ENCODE peak calls at places on chromosomes 16 and 17, in ten cellular contexts. One of them, this sample, is unnamed.

GRCh38 chr16:19809693-19810092 is 75.0 kb downstream of the GPRC5B start:
- DNase-seq in sigmoid colon: peak; percentile 47
- DNase-seq in thyroid gland: no peak
- DNase-seq in gastrocnemius medialis: peak; percentile 50
- DNase-seq in esophagus squamous epithelium: no peak
- DNase-seq in tibial nerve: no peak
- DNase-seq in prostate gland: no peak
- DNase-seq in heart left ventricle: no peak
- DNase-seq in esophagus muscularis mucosa: no peak
- DNase-seq in A549: no peak
- DNase-seq in this sample: no peak

GRCh38 chr17:14498812-14499211 is 197.9 kb downstream of the HS3ST3B1 start:
- DNase-seq in sigmoid colon: no peak
- DNase-seq in thyroid gland: no peak
- DNase-seq in gastrocnemius medialis: no peak
- DNase-seq in esophagus squamous epithelium: no peak
- DNase-seq in tibial nerve: no peak
- DNase-seq in prostate gland: no peak
- DNase-seq in heart left ventricle: no peak
- DNase-seq in esophagus muscularis mucosa: no peak
- DNase-seq in A549: no peak
- DNase-seq in this sample: no peak

GRCh38 chr16:1825864-1826690 is 548 bp downstream of the HAGH start:
- DNase-seq in sigmoid colon: no peak
- DNase-seq in thyroid gland: peak; percentile 57
- DNase-seq in gastrocnemius medialis: peak; percentile 20
- DNase-seq in esophagus squamous epithelium: no peak
- DNase-seq in tibial nerve: no peak
- DNase-seq in prostate gland: no peak
- DNase-seq in heart left ventricle: peak; percentile 63
- DNase-seq in esophagus muscularis mucosa: peak; percentile 94
- DNase-seq in A549: no peak
- DNase-seq in this sample: no peak

GRCh38 chr17:82791532-82791931 is 39.7 kb downstream of the TBCD start:
- DNase-seq in sigmoid colon: no peak
- DNase-seq in thyroid gland: no peak
- DNase-seq in gastrocnemius medialis: no peak
- DNase-seq in esophagus squamous epithelium: no peak
- DNase-seq in tibial nerve: no peak
- DNase-seq in prostate gland: no peak
- DNase-seq in heart left ventricle: no peak
- DNase-seq in esophagus muscularis mucosa: no peak
- DNase-seq in A549: no peak
- DNase-seq in this sample: no peak

GRCh38 chr17:72121164-72122001 is 563 bp downstream of the SOX9 start:
- DNase-seq in sigmoid colon: peak; percentile 72
- DNase-seq in thyroid gland: peak; percentile 70
- DNase-seq in gastrocnemius medialis: peak; percentile 8
- DNase-seq in esophagus squamous epithelium: no peak
- DNase-seq in tibial nerve: no peak
- DNase-seq in prostate gland: no peak
- DNase-seq in heart left ventricle: peak; percentile 66
- DNase-seq in esophagus muscularis mucosa: no peak
- DNase-seq in A549: peak; percentile 64
- DNase-seq in this sample: no peak

GRCh38 chr16:89123001-89123830 is 29.6 kb downstream of the ACSF3 start:
- DNase-seq in sigmoid colon: no peak
- DNase-seq in thyroid gland: no peak
- DNase-seq in gastrocnemius medialis: no peak
- DNase-seq in esophagus squamous epithelium: no peak
- DNase-seq in tibial nerve: no peak
- DNase-seq in prostate gland: no peak
- DNase-seq in heart left ventricle: peak; percentile 35
- DNase-seq in esophagus muscularis mucosa: no peak
- DNase-seq in A549: no peak
- DNase-seq in this sample: no peak

GRCh38 chr17:19567216-19568015 is 33.8 kb downstream of the SLC47A1 start:
- DNase-seq in sigmoid colon: no peak
- DNase-seq in thyroid gland: no peak
- DNase-seq in gastrocnemius medialis: no peak
- DNase-seq in esophagus squamous epithelium: no peak
- DNase-seq in tibial nerve: no peak
- DNase-seq in prostate gland: no peak
- DNase-seq in heart left ventricle: no peak
- DNase-seq in esophagus muscularis mucosa: no peak
- DNase-seq in A549: no peak
- DNase-seq in this sample: no peak

GRCh38 chr17:17347234-17347955 is 44.2 kb downstream of the NT5M start:
- DNase-seq in sigmoid colon: no peak
- DNase-seq in thyroid gland: no peak
- DNase-seq in gastrocnemius medialis: no peak
- DNase-seq in esophagus squamous epithelium: no peak
- DNase-seq in tibial nerve: no peak
- DNase-seq in prostate gland: no peak
- DNase-seq in heart left ventricle: peak; percentile 49
- DNase-seq in esophagus muscularis mucosa: no peak
- DNase-seq in A549: no peak
- DNase-seq in this sample: no peak

GRCh38 chr16:81429045-81429521 is 15.5 kb upstream of the CMIP start:
- DNase-seq in sigmoid colon: no peak
- DNase-seq in thyroid gland: peak; percentile 57
- DNase-seq in gastrocnemius medialis: no peak
- DNase-seq in esophagus squamous epithelium: no peak
- DNase-seq in tibial nerve: no peak
- DNase-seq in prostate gland: no peak
- DNase-seq in heart left ventricle: peak; percentile 58
- DNase-seq in esophagus muscularis mucosa: no peak
- DNase-seq in A549: peak; percentile 72
- DNase-seq in this sample: no peak

GRCh38 chr17:82483204-82483660 is 24.7 kb downstream of the NARF start:
- DNase-seq in sigmoid colon: no peak
- DNase-seq in thyroid gland: no peak
- DNase-seq in gastrocnemius medialis: no peak
- DNase-seq in esophagus squamous epithelium: no peak
- DNase-seq in tibial nerve: no peak
- DNase-seq in prostate gland: no peak
- DNase-seq in heart left ventricle: no peak
- DNase-seq in esophagus muscularis mucosa: no peak
- DNase-seq in A549: no peak
- DNase-seq in this sample: no peak

GRCh38 chr16:11799509-11800384 is 2.7 kb upstream of the ZC3H7A start:
- DNase-seq in sigmoid colon: no peak
- DNase-seq in thyroid gland: no peak
- DNase-seq in gastrocnemius medialis: no peak
- DNase-seq in esophagus squamous epithelium: no peak
- DNase-seq in tibial nerve: no peak
- DNase-seq in prostate gland: no peak
- DNase-seq in heart left ventricle: no peak
- DNase-seq in esophagus muscularis mucosa: no peak
- DNase-seq in A549: no peak
- DNase-seq in this sample: no peak

GRCh38 chr16:7025616-7026190 is 306.9 kb upstream of the RBFOX1 start:
- DNase-seq in sigmoid colon: peak; percentile 68
- DNase-seq in thyroid gland: peak; percentile 90
- DNase-seq in gastrocnemius medialis: peak; percentile 5
- DNase-seq in esophagus squamous epithelium: no peak
- DNase-seq in tibial nerve: peak; percentile 20
- DNase-seq in prostate gland: peak; percentile 6
- DNase-seq in heart left ventricle: peak; percentile 74
- DNase-seq in esophagus muscularis mucosa: no peak
- DNase-seq in A549: peak; percentile 63
- DNase-seq in this sample: peak; percentile 65

GRCh38 chr17:41512789-41513547 is 5.7 kb downstream of the KRT15 start:
- DNase-seq in sigmoid colon: no peak
- DNase-seq in thyroid gland: no peak
- DNase-seq in gastrocnemius medialis: no peak
- DNase-seq in esophagus squamous epithelium: no peak
- DNase-seq in tibial nerve: no peak
- DNase-seq in prostate gland: no peak
- DNase-seq in heart left ventricle: no peak
- DNase-seq in esophagus muscularis mucosa: no peak
- DNase-seq in A549: no peak
- DNase-seq in this sample: no peak

GRCh38 chr17:45225051-45225700 is 3.5 kb downstream of the FMNL1 start:
- DNase-seq in sigmoid colon: no peak
- DNase-seq in thyroid gland: no peak
- DNase-seq in gastrocnemius medialis: no peak
- DNase-seq in esophagus squamous epithelium: no peak
- DNase-seq in tibial nerve: no peak
- DNase-seq in prostate gland: no peak
- DNase-seq in heart left ventricle: no peak
- DNase-seq in esophagus muscularis mucosa: no peak
- DNase-seq in A549: peak; percentile 20
- DNase-seq in this sample: no peak
- TF ChIP-seq POLR2A in sigmoid colon: no peak
- TF ChIP-seq POLR2A in thyroid gland: no peak
- TF ChIP-seq POLR2A in gastrocnemius medialis: no peak
- TF ChIP-seq POLR2A in esophagus squamous epithelium: no peak
- TF ChIP-seq POLR2A in tibial nerve: no peak
- TF ChIP-seq POLR2A in prostate gland: no peak
- TF ChIP-seq POLR2A in heart left ventricle: no peak
- TF ChIP-seq POLR2A in esophagus muscularis mucosa: no peak
- TF ChIP-seq POLR2A in A549: no peak
- TF ChIP-seq POLR2A in this sample: no peak

DNA sequence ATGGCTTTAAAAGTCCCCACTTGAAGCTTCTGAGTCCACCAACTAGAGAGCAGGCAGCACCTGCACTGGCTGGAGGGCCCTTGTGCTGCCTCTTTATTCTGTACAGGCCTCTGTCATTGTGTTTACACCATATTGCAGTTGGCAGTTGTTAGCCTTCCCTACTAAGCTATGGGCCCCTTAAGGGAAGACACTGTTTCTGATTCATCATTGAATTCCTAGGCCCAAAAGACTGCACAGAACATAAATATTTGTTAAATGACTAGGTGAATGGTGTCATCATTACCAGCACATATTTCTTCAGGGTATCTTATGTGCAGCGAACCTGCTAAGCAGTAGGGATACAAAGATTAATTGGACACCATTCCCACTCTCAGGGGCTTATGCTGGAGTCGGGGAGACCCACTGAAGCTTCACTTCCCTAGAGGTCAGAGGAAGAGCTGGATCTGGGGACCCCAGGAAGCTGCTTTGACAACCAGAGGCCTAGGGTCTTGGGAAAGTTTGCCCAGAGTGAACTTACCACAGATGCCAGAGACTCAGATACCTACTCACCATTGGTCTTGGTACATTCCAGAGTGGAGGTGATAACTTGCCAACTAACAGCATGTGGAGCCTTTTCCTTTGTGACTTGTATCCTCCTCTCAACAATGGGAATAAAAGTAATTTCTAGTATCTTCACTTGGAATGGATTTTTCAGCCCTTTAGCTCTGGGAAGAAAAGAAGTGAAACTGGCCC is 28.7 kb upstream of the DDX52 start:
- DNase-seq in sigmoid colon: no peak
- DNase-seq in thyroid gland: no peak
- DNase-seq in gastrocnemius medialis: no peak
- DNase-seq in esophagus squamous epithelium: no peak
- DNase-seq in tibial nerve: no peak
- DNase-seq in prostate gland: no peak
- DNase-seq in heart left ventricle: no peak
- DNase-seq in esophagus muscularis mucosa: no peak
- DNase-seq in A549: peak; percentile 77
- DNase-seq in this sample: no peak
- H3K27ac ChIP-seq in sigmoid colon: no peak overlapping the region
- H3K27ac ChIP-seq in thyroid gland: no peak overlapping the region
- H3K27ac ChIP-seq in gastrocnemius medialis: no peak overlapping the region
- H3K27ac ChIP-seq in esophagus squamous epithelium: no peak overlapping the region
- H3K27ac ChIP-seq in tibial nerve: no peak overlapping the region
- H3K27ac ChIP-seq in prostate gland: no peak overlapping the region
- H3K27ac ChIP-seq in heart left ventricle: no peak overlapping the region
- H3K27ac ChIP-seq in esophagus muscularis mucosa: no peak overlapping the region
- H3K27ac ChIP-seq in A549: peak overlapping the region; percentile 85
- H3K27ac ChIP-seq in this sample: no peak overlapping the region

GRCh38 chr16:87688876-87689815 is 76.6 kb downstream of the KLHDC4 start:
- DNase-seq in sigmoid colon: no peak
- DNase-seq in thyroid gland: no peak
- DNase-seq in gastrocnemius medialis: no peak
- DNase-seq in esophagus squamous epithelium: no peak
- DNase-seq in tibial nerve: no peak
- DNase-seq in prostate gland: no peak
- DNase-seq in heart left ventricle: no peak
- DNase-seq in esophagus muscularis mucosa: no peak
- DNase-seq in A549: no peak
- DNase-seq in this sample: no peak
- TF ChIP-seq POLR2A in sigmoid colon: no peak
- TF ChIP-seq POLR2A in thyroid gland: no peak
- TF ChIP-seq POLR2A in gastrocnemius medialis: no peak
- TF ChIP-seq POLR2A in esophagus squamous epithelium: no peak
- TF ChIP-seq POLR2A in tibial nerve: no peak
- TF ChIP-seq POLR2A in prostate gland: no peak
- TF ChIP-seq POLR2A in heart left ventricle: no peak
- TF ChIP-seq POLR2A in esophagus muscularis mucosa: no peak
- TF ChIP-seq POLR2A in A549: no peak
- TF ChIP-seq POLR2A in this sample: no peak

DNA sequence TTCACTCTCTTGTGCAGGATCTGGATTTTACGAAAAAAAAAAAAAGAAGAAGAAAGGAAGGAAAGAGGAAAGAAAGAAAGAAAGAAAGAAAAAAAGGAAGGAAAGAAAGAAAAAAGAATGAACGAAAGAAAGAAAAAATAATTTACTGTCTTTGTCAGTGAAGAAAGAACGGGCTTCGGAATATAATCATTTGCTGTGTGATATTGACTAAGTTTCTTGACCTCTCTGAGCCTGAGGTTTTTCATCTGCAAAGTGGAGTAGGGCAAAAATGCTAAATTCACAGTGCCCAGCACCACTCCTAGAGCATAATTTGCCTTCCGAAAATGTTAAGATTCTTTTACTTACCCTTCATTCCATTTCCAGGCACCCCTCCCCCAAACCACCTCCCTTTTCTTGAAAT is 333 bp upstream of the CCR10 start:
- DNase-seq in sigmoid colon: no peak
- DNase-seq in thyroid gland: no peak
- DNase-seq in gastrocnemius medialis: no peak
- DNase-seq in esophagus squamous epithelium: no peak
- DNase-seq in tibial nerve: no peak
- DNase-seq in prostate gland: no peak
- DNase-seq in heart left ventricle: no peak
- DNase-seq in esophagus muscularis mucosa: no peak
- DNase-seq in A549: no peak
- DNase-seq in this sample: no peak
- H3K27ac ChIP-seq in sigmoid colon: peak overlapping the region; percentile 98
- H3K27ac ChIP-seq in thyroid gland: peak overlapping the region; percentile 29
- H3K27ac ChIP-seq in gastrocnemius medialis: peak overlapping the region; percentile 55
- H3K27ac ChIP-seq in esophagus squamous epithelium: peak overlapping the region; percentile 3
- H3K27ac ChIP-seq in tibial nerve: peak overlapping the region; percentile 47
- H3K27ac ChIP-seq in prostate gland: peak overlapping the region; percentile 50
- H3K27ac ChIP-seq in heart left ventricle: peak overlapping the region; percentile 70
- H3K27ac ChIP-seq in esophagus muscularis mucosa: peak overlapping the region; percentile 66
- H3K27ac ChIP-seq in A549: peak overlapping the region; percentile 80
- H3K27ac ChIP-seq in this sample: peak overlapping the region; percentile 42

This sample was measured in breast epithelium.